ENCODE peak calls at places on chromosome 7, in four cellular contexts. R is K562, I is H1, Y is HepG2. O is an unnamed sample.

GRCh38 chr7:46321556-46322205 is 400.6 kb upstream of the IGFBP3 start:
- DNase-seq in R (no peak), I (no peak), Y (peak; percentile 3), O (no peak)

GRCh38 chr7:82865856-82866255 is 296.8 kb downstream of the PCLO start:
- DNase-seq in R (no peak), I (no peak), Y (no peak), O (no peak)

GRCh38 chr7:28165971-28166955 is 14.3 kb downstream of the JAZF1 start:
- DNase-seq in R (no peak), I (no peak), Y (no peak), O (no peak)

GRCh38 chr7:81190997-81191747 is 272.3 kb upstream of the SEMA3C start:
- DNase-seq in R (no peak), I (no peak), Y (peak; percentile 12), O (no peak)

GRCh38 chr7:80766724-80767123 is 128.3 kb downstream of the CD36 start:
- DNase-seq in R (no peak), I (no peak), Y (no peak), O (no peak)

GRCh38 chr7:101108330-101108857 is 18.5 kb upstream of the SERPINE1 start:
- DNase-seq in R (no peak), I (no peak), Y (peak; percentile 69), O (peak; percentile 51)

GRCh38 chr7:157851501-157852067 is 514.8 kb downstream of the DNAJB6 start:
- DNase-seq in R (no peak), I (no peak), Y (peak; percentile 17), O (no peak)

GRCh38 chr7:145036592-145037386 is 200.9 kb upstream of the TPK1 start:
- DNase-seq in R (peak; percentile 54), I (peak; percentile 21), Y (peak; percentile 28), O (peak; percentile 12)

GRCh38 chr7:98307971-98308466 is 26.5 kb downstream of the BRI3 start:
- DNase-seq in R (no peak), I (no peak), Y (no peak), O (no peak)

GRCh38 chr7:17070117-17070750 is 188.5 kb upstream of the AGR3 start:
- DNase-seq in R (no peak), I (no peak), Y (no peak), O (no peak)

GRCh38 chr7:30844916-30845315 is 66.7 kb upstream of the AQP1 start:
- DNase-seq in R (no peak), I (no peak), Y (no peak), O (no peak)
- TF ChIP-seq HDAC2 in R (no peak), I (no peak), Y (no peak), O (no peak)

DNA sequence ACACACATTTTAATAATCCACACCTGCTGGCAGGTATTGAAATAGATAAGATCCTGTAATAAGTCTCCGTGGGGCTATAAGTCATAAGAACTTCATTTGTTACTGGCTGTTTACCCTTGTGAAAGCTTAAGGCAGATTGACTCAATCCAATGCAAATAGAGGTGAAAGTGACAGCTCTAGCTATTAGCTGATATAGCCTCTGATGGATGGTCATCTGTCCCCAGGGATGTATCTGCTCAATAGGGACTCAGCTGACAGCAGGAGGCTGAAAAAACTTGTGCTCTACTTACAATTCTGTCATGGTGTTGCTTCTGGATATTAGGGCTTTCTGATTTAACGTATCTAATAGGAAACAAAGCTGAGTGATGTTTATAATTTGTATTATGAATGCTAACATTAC is 152.3 kb downstream of the FZD1 start:
- DNase-seq in R (no peak), I (no peak), Y (no peak), O (no peak)
- TF ChIP-seq ZNF274 in R (no peak), I (no peak), Y (no peak), O (no peak)

GRCh38 chr7:3432916-3433315 is 131.9 kb downstream of the SDK1 start:
- DNase-seq in R (no peak), I (no peak), Y (no peak), O (no peak)
- TF ChIP-seq HDAC2 in R (no peak), I (no peak), Y (no peak), O (no peak)

GRCh38 chr7:126450269-126450671 is 802.5 kb downstream of the GRM8 start:
- DNase-seq in R (no peak), I (no peak), Y (no peak), O (peak; percentile 75)
- TF ChIP-seq ZNF274 in R (no peak), I (no peak), Y (no peak), O (no peak)

GRCh38 chr7:139687980-139688632 is 89.7 kb downstream of the HIPK2 start:
- DNase-seq in R (peak; percentile 85), I (no peak), Y (no peak), O (no peak)
- TF ChIP-seq HDAC2 in R (peak; percentile 56), I (no peak), Y (no peak), O (no peak)

DNA sequence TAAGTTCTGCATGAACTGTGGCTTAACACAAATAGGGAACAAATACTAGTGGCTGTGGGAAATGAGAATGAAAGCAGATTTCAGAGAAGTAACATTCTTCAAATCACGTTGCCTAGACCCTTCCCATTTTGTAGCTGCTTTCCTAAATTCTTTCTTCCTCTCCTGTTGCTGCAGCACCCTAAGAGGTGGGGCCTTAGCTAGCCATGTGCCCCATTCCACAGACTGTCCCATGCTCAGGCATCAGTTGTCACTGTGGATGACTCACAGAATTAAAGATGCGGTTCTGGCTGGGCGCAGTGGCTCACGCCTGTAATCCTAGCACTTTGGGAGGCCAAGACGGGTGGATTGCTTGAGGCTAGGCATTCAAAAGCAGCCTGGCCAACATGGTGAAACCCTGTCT is 704.7 kb upstream of the C7orf33 start:
- DNase-seq in R (no peak), I (no peak), Y (no peak), O (no peak)
- TF ChIP-seq ZNF274 in R (no peak), I (no peak), Y (no peak), O (no peak)

DNA sequence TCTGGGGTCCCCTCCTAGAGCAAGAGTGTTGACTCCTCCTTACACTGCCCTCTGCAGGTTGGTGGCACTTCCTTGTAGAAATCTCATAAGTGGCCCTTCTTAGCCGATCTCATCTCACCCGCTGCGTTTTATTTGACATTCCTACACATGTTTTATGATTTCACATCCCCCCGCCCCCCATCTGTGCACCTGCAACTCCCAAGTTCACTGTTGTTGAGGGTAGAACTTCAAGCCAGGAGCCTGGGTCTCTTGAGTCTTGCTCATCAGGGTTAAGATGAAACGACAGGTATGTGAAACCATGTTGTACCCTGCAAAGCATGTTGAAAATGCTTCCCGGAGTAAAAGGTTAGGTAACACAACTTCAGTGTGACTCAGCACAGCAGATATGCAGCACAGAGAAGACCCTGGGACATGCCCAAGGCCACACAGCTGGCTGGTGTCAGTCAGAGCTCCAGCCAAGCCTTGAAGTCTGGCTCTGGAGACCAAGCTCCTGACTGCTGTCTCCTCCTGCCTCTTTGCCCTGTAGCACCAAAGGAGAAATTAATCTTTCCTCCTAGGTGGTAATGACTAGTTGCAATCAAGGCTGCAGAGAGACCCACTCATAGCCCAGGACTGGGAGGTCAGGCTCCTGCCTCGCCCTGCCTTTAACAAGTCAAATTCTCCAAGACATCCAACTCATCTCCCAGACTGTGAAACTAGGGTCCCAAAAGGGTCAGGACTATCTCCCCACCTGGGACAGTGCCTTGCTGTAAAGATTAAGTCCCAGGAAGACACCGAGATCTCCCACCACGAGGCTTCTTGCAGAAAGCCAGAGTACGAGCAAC is 171.0 kb downstream of the PRKAG2 start:
- DNase-seq in R (peak; percentile 48), I (no peak), Y (peak; percentile 30), O (no peak)
- TF ChIP-seq HDAC2 in R (no peak), I (no peak), Y (no peak), O (no peak)

GRCh38 chr7:88789480-88790064 is 6.0 kb downstream of the TEX47 start:
- DNase-seq in R (no peak), I (no peak), Y (no peak), O (no peak)
- TF ChIP-seq ZNF274 in R (no peak), I (no peak), Y (no peak), O (no peak)

GRCh38 chr7:135666836-135667235 is 4.5 kb downstream of the STMP1 start:
- DNase-seq in R (no peak), I (no peak), Y (no peak), O (no peak)

GRCh38 chr7:135673360-135673706 is 11.0 kb downstream of the STMP1 start:
- DNase-seq in R (no peak), I (no peak), Y (no peak), O (no peak)

GRCh38 chr7:135670179-135670578 is 7.9 kb downstream of the STMP1 start:
- DNase-seq in R (no peak), I (no peak), Y (no peak), O (no peak)

GRCh38 chr7:135669774-135670173 is 7.5 kb downstream of the STMP1 start:
- DNase-seq in R (no peak), I (no peak), Y (no peak), O (no peak)

DNA sequence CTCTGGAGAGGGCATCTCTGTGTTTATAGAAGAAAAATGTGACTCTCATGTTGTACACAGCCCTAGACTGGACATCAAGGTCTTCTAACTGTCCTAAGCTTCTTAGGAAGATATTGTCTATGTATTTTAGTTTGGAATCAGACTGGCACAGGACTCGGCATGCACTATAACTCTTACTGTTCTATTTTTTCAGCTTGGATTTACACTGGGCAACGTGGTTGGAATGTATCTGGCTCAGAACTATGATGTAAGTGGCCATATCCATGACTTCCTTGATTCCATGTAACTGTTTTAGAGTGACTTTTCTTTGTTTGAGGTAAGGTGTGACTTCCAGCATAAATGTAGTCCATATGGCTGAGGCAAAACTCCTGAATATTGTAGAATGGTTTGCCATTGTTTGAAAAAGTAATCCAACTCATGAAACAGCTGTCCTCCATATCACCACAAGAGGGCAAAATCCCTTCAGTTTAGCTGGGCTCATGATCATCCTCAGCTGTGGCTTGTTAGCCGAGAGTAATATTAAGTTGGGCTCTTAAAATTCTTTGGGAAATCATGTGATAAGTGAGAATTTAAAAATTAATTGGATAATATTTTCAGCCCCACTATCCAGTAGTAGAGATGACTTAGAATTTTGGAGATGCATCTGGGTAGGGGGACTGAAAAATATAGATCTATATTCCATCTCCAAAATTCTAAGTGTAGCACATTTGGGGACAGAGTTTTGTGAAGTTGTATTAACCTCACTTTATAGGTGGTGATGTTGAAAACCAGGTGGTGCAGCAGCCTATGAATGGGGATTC is 10.4 kb downstream of the STMP1 start:
- DNase-seq in R (peak; percentile 64), I (no peak), Y (peak; percentile 48), O (no peak)
- TF ChIP-seq HDAC2 in R (no peak), I (no peak), Y (no peak), O (no peak)

GRCh38 chr7:18177129-18177814 is 149.6 kb upstream of the PRPS1L1 start:
- DNase-seq in R (peak; percentile 73), I (no peak), Y (no peak), O (no peak)

GRCh38 chr7:18180685-18181084 is 153.0 kb upstream of the PRPS1L1 start:
- DNase-seq in R (peak; percentile 19), I (no peak), Y (no peak), O (no peak)

GRCh38 chr7:18177815-18178660 is 150.4 kb upstream of the PRPS1L1 start:
- DNase-seq in R (peak; percentile 58), I (no peak), Y (peak; percentile 48), O (peak; percentile 53)

GRCh38 chr7:18175801-18176450 is 148.3 kb upstream of the PRPS1L1 start:
- DNase-seq in R (no peak), I (no peak), Y (peak; percentile 22), O (no peak)

DNA sequence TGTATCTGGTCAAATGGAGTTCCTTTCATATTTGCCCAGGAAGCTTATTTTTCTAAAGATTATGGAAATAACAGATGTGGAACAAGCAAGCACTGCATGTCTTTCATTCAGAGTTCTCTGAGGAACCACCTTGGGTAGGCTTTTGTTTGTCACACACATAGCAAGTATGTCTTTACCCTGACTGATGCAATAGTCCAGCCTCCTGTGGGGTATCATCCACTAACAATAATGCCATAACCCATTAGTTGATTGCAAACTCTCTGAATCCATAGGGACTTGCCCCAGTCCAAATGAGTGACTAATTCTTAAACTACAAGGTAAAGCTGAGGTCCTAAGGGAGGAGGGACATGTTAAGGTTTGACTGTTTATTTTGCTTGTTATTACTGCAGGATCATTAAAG is 151.4 kb upstream of the PRPS1L1 start:
- DNase-seq in R (no peak), I (no peak), Y (no peak), O (no peak)
- TF ChIP-seq ZNF274 in R (no peak), I (no peak), Y (no peak), O (no peak)